ENCODE peak calls at places on chromosomes 11 and 22, in eight cellular contexts. N, E, G, Q, M, V, I and A are unnamed samples.
A peak's percentile ranks its signal among the peaks of the same experiment; 100 is the strongest.

GRCh38 chr11:27963370-27963769 is 144.6 kb downstream of the KIF18A start:
- DNase-seq in N (no peak), E (no peak), G (no peak), Q (peak; percentile 12), M (no peak), V (no peak), I (no peak), A (no peak)

GRCh38 chr11:65209711-65210360 is 28.1 kb downstream of the CAPN1 start:
- DNase-seq in N (no peak), E (no peak), G (no peak), Q (no peak), M (no peak), V (no peak), I (no peak), A (no peak)

GRCh38 chr22:23251445-23252093 is 71.3 kb downstream of the BCR start:
- DNase-seq in N (no peak), E (peak; percentile 75), G (no peak), Q (peak; percentile 37), M (no peak), V (peak; percentile 1), I (no peak), A (no peak)

GRCh38 chr11:32885556-32885955 is 7.1 kb upstream of the QSER1 start:
- DNase-seq in N (no peak), E (no peak), G (no peak), Q (no peak), M (no peak), V (no peak), I (no peak), A (no peak)

GRCh38 chr22:21961886-21962654 is 9.4 kb upstream of the PPM1F start:
- DNase-seq in N (peak; percentile 20), E (peak; percentile 91), G (no peak), Q (peak; percentile 41), M (no peak), V (peak; percentile 65), I (no peak), A (no peak)

GRCh38 chr22:33302049-33302545 is 243.9 kb upstream of the SYN3 start:
- DNase-seq in N (peak; percentile 72), E (peak; percentile 91), G (peak; percentile 75), Q (peak; percentile 47), M (peak; percentile 84), V (peak; percentile 45), I (no peak), A (peak; percentile 50)

GRCh38 chr11:120151536-120151935 is 13.6 kb upstream of the TRIM29 start:
- DNase-seq in N (peak; percentile 63), E (no peak), G (no peak), Q (peak; percentile 90), M (no peak), V (no peak), I (no peak), A (no peak)

GRCh38 chr11:8649361-8649760 is 33.1 kb downstream of the TRIM66 start:
- DNase-seq in N (peak; percentile 43), E (no peak), G (no peak), Q (peak; percentile 67), M (no peak), V (peak; percentile 45), I (no peak), A (no peak)

GRCh38 chr11:125890447-125891100 is 3.1 kb downstream of the HYLS1 start:
- DNase-seq in N (no peak), E (no peak), G (no peak), Q (peak; percentile 6), M (no peak), V (peak; percentile 45), I (no peak), A (no peak)

GRCh38 chr11:33618363-33618735 is 82.3 kb downstream of the C11orf91 start:
- DNase-seq in N (no peak), E (no peak), G (no peak), Q (no peak), M (no peak), V (no peak), I (no peak), A (no peak)

GRCh38 chr11:12531681-12532080 is 142.5 kb upstream of the TEAD1 start:
- DNase-seq in N (no peak), E (no peak), G (no peak), Q (peak; percentile 56), M (no peak), V (no peak), I (no peak), A (no peak)

GRCh38 chr22:30453731-30454510 is 17.9 kb downstream of the SEC14L3 start:
- DNase-seq in N (peak; percentile 51), E (peak; percentile 37), G (no peak), Q (no peak), M (peak; percentile 82), V (no peak), I (no peak), A (no peak)
- TF ChIP-seq CTCF in N (no peak), E (no peak), G (no peak), Q (no peak), M (no peak), V (no peak), I (no peak), A (no peak)

GRCh38 chr11:79165908-79166307 is 274.9 kb downstream of the TENM4 start:
- DNase-seq in N (no peak), E (no peak), G (no peak), Q (no peak), M (no peak), V (peak; percentile 70), I (no peak), A (no peak)

GRCh38 chr11:79156031-79156430 is 284.8 kb downstream of the TENM4 start:
- DNase-seq in N (no peak), E (no peak), G (no peak), Q (no peak), M (no peak), V (no peak), I (no peak), A (no peak)

GRCh38 chr11:79159657-79160450 is 281.0 kb downstream of the TENM4 start:
- DNase-seq in N (peak; percentile 19), E (no peak), G (no peak), Q (no peak), M (no peak), V (no peak), I (no peak), A (no peak)

GRCh38 chr11:79157738-79158137 is 283.1 kb downstream of the TENM4 start:
- DNase-seq in N (no peak), E (no peak), G (no peak), Q (no peak), M (no peak), V (no peak), I (no peak), A (no peak)

DNA sequence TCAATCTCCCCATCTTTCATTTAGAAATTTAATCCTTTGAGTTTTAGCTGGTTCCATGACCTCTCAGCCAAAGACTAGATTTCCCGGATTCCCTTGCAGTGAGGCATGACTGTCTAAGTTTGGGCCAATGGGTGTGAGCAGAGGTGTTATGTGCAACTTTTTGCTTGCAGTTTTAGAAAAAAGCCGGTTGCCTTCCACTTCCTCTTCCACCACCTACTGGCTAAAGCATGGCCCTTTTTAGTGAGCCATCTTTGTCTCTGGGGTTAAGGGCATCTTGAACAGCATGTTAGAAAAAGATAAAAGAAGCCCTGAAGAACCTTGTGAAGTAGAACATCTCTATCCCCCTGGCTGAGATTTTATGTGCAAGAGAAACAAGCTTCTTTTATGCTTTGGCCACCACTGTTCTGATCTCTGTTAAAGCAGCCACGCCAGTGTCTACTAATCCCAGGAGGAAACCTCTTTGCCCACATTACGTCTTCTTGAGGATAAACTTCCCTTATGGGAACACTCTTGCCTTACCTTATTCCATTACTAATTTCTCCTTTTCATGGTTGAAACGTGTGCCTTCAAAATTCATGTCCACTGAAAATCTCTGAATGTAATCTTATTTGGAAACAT is 279.9 kb downstream of the TENM4 start:
- DNase-seq in N (peak; percentile 71), E (peak; percentile 8), G (no peak), Q (peak; percentile 45), M (no peak), V (peak; percentile 81), I (no peak), A (no peak)
- H3K36me3 ChIP-seq in N (no peaks in the 10 kb centered on the region), E (no peaks in the 10 kb centered on the region), G (no peaks in the 10 kb centered on the region), Q (no peaks in the 10 kb centered on the region), M (no peaks in the 10 kb centered on the region), V (no peaks in the 10 kb centered on the region), I (no peaks in the 10 kb centered on the region), A (no peaks in the 10 kb centered on the region)

GRCh38 chr22:39498368-39498767 is 3.7 kb upstream of the MIEF1 start:
- DNase-seq in N (peak; percentile 19), E (peak; percentile 57), G (no peak), Q (no peak), M (no peak), V (no peak), I (no peak), A (no peak)
- H3K27me3 ChIP-seq in N (no peaks in the 10 kb centered on the region), E (no peaks in the 10 kb centered on the region), G (no peaks in the 10 kb centered on the region), Q (no peaks in the 10 kb centered on the region), M (no peaks in the 10 kb centered on the region), V (no peaks in the 10 kb centered on the region), I (no peaks in the 10 kb centered on the region), A (no peaks in the 10 kb centered on the region)

GRCh38 chr11:35234836-35235235 is 95.9 kb downstream of the CD44 start:
- DNase-seq in N (no peak), E (no peak), G (no peak), Q (peak; percentile 49), M (no peak), V (no peak), I (no peak), A (no peak)
- TF ChIP-seq CTCF in N (no peak), E (no peak), G (no peak), Q (no peak), M (no peak), V (no peak), I (no peak), A (no peak)

GRCh38 chr22:18113680-18114394 is 3.2 kb downstream of the TUBA8 start:
- DNase-seq in N (no peak), E (no peak), G (no peak), Q (no peak), M (no peak), V (no peak), I (no peak), A (no peak)
- H3K36me3 ChIP-seq in N (no peaks in the 10 kb centered on the region), E (no peaks in the 10 kb centered on the region), G (no peaks in the 10 kb centered on the region), Q (no peaks in the 10 kb centered on the region), M (no peaks in the 10 kb centered on the region), V (no peaks in the 10 kb centered on the region), I (no peaks in the 10 kb centered on the region), A (no peaks in the 10 kb centered on the region)

DNA sequence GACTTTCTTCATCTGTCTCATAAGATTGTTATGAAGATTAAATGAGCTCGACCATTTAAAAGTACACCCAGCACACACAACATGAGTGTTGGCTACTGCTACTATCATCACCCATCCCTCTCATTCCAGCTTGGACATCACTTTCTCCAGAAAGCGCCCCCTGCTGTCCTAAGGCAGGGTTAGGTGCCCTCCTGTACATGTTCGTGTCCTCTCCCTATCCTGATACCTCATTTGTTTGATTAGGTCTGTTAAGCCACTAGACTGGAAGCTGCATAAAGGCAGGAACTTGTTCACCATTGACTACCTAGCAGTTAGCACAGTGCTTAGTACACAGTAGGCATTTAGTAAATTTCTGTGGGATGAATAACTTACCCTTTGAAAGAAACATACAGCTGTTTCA is 85.5 kb downstream of the ENTHD1 start:
- DNase-seq in N (peak; percentile 44), E (peak; percentile 46), G (no peak), Q (no peak), M (no peak), V (peak; percentile 41), I (no peak), A (peak; percentile 7)
- H3K27me3 ChIP-seq in N (peaks cover 47% of the 10 kb centered on the region), E (peaks cover 46% of the 10 kb centered on the region), G (no peaks in the 10 kb centered on the region), Q (peaks cover 15% of the 10 kb centered on the region), M (peaks cover 40% of the 10 kb centered on the region), V (peaks cover 59% of the 10 kb centered on the region), I (no peaks in the 10 kb centered on the region), A (no peaks in the 10 kb centered on the region)